ENCODE peak calls at places on chromosomes 6 and 20, in five cellular contexts. V is GM23248, W is cardiac muscle cell, C is hepatocyte, U is prostate gland. K is an unnamed sample.

GRCh38 chr6:134532694-134533624 is 215.0 kb upstream of the SGK1 start:
- DNase-seq in V (no peak), W (no peak), C (no peak), U (no peak), K (no peak)

GRCh38 chr6:143901885-143902708 is 37.8 kb downstream of the ZC2HC1B start:
- DNase-seq in V (peak), W (peak), C (peak), U (no peak), K (no peak)

GRCh38 chr20:8877294-8877693 is 191.6 kb upstream of the PLCB4 start:
- DNase-seq in V (no peak), W (no peak), C (no peak), U (no peak), K (no peak)

GRCh38 chr6:121333196-121333595 is 1.1 kb downstream of the TBC1D32 start:
- DNase-seq in V (peak), W (no peak), C (no peak), U (no peak), K (no peak)

GRCh38 chr6:27062755-27063154 is 184.7 kb upstream of the PRSS16 start:
- DNase-seq in V (no peak), W (no peak), C (no peak), U (no peak), K (no peak)

GRCh38 chr20:8505817-8506216 is 373.8 kb downstream of the PLCB1 start:
- DNase-seq in V (no peak), W (no peak), C (no peak), U (no peak), K (no peak)

GRCh38 chr6:19979059-19979458 is 141.9 kb downstream of the ID4 start:
- DNase-seq in V (peak), W (no peak), C (no peak), U (no peak), K (no peak)

GRCh38 chr20:39910536-39910935 is 778.5 kb downstream of the MAFB start:
- DNase-seq in V (no peak), W (no peak), C (no peak), U (no peak), K (no peak)

GRCh38 chr6:39301606-39302005 is 12.6 kb downstream of the KCNK17 start:
- DNase-seq in V (peak), W (no peak), C (no peak), U (no peak), K (no peak)

GRCh38 chr20:63943808-63944077 is 12.5 kb downstream of the UCKL1 start:
- DNase-seq in V (no peak), W (no peak), C (no peak), U (no peak), K (no peak)

GRCh38 chr20:63941282-63942060 is 14.7 kb downstream of the UCKL1 start:
- DNase-seq in V (peak), W (peak), C (no peak), U (no peak), K (peak)

GRCh38 chr20:63942250-63943006 is 13.8 kb downstream of the UCKL1 start:
- DNase-seq in V (peak), W (peak), C (no peak), U (no peak), K (no peak)

GRCh38 chr20:63944078-63944941 is 11.9 kb downstream of the UCKL1 start:
- DNase-seq in V (no peak), W (no peak), C (no peak), U (no peak), K (peak)

GRCh38 chr20:63943007-63943807 is 13.0 kb downstream of the UCKL1 start:
- DNase-seq in V (no peak), W (no peak), C (no peak), U (no peak), K (peak)
- H3K27ac ChIP-seq in V (no peak), W (peak), C (no peak), U (peak), K (no peak)

GRCh38 chr6:90610671-90611542 is 24.0 kb upstream of the MAP3K7 start:
- DNase-seq in V (peak), W (peak), C (peak), U (peak), K (peak)
- H3K27ac ChIP-seq in V (no peak), W (no peak), C (peak), U (peak), K (no peak)

DNA sequence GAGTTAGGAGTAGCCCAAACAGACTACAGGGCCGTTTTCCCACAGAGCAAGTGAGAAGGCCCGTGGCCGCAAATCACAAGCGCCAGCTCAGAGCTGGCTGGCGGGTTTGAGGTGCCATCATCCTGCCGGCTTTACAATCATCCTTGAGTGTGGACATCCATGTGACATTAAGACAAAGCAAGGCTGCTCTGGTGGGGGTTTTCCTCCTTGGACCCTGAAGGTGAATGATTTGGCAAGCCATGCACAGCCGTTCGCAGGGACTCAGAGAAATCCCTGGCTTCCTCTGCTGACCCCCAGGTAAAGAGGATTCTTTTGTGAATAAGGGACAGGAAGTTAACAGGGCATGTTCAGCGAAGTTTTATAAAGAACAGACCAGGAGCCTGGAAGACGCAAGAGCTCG is 137.2 kb downstream of the AGPAT4 start:
- DNase-seq in V (no peak), W (no peak), C (no peak), U (no peak), K (no peak)
- H3K27ac ChIP-seq in V (no peak), W (no peak), C (no peak), U (no peak), K (no peak)

GRCh38 chr6:144955392-144955791 is 670.3 kb downstream of the UTRN start:
- DNase-seq in V (no peak), W (no peak), C (no peak), U (no peak), K (no peak)

GRCh38 chr6:144952456-144953240 is 667.5 kb downstream of the UTRN start:
- DNase-seq in V (no peak), W (no peak), C (no peak), U (no peak), K (no peak)

GRCh38 chr6:144951730-144952437 is 666.7 kb downstream of the UTRN start:
- DNase-seq in V (no peak), W (no peak), C (no peak), U (no peak), K (no peak)

GRCh38 chr6:144954241-144954556 is 669.1 kb downstream of the UTRN start:
- DNase-seq in V (no peak), W (no peak), C (no peak), U (no peak), K (no peak)

GRCh38 chr6:144953552-144954240 is 668.6 kb downstream of the UTRN start:
- DNase-seq in V (peak), W (peak), C (no peak), U (no peak), K (no peak)
- H3K27ac ChIP-seq in V (peak), W (no peak), C (no peak), U (no peak), K (no peak)

GRCh38 chr6:3784885-3785744 is 33.6 kb upstream of the PXDC1 start:
- DNase-seq in V (no peak), W (no peak), C (no peak), U (no peak), K (no peak)
- H3K27ac ChIP-seq in V (no peak), W (no peak), C (no peak), U (no peak), K (no peak)

GRCh38 chr6:37867756-37868446 is 48.4 kb downstream of the ZFAND3 start:
- DNase-seq in V (no peak), W (no peak), C (no peak), U (no peak), K (no peak)

GRCh38 chr6:37864250-37864649 is 44.7 kb downstream of the ZFAND3 start:
- DNase-seq in V (no peak), W (no peak), C (no peak), U (no peak), K (no peak)

GRCh38 chr6:37868447-37868825 is 48.9 kb downstream of the ZFAND3 start:
- DNase-seq in V (peak), W (peak), C (no peak), U (no peak), K (no peak)

GRCh38 chr6:37865534-37865933 is 46.0 kb downstream of the ZFAND3 start:
- DNase-seq in V (no peak), W (no peak), C (no peak), U (no peak), K (no peak)

GRCh38 chr6:37866590-37867507 is 47.3 kb downstream of the ZFAND3 start:
- DNase-seq in V (peak), W (no peak), C (no peak), U (no peak), K (no peak)
- H3K27ac ChIP-seq in V (no peak), W (peak), C (no peak), U (no peak), K (no peak)

GRCh38 chr20:36093804-36094145 is 60.8 kb upstream of the EPB41L1 start:
- DNase-seq in V (no peak), W (no peak), C (no peak), U (no peak), K (no peak)
- H3K27ac ChIP-seq in V (no peak), W (no peak), C (peak), U (peak), K (peak)

GRCh38 chr20:58481541-58482021 is 33.6 kb downstream of the APCDD1L start:
- DNase-seq in V (peak), W (peak), C (peak), U (no peak), K (no peak)
- H3K27ac ChIP-seq in V (no peak), W (no peak), C (no peak), U (no peak), K (no peak)

GRCh38 chr20:4870906-4871305 is 130.4 kb downstream of the SLC23A2 start:
- DNase-seq in V (no peak), W (no peak), C (no peak), U (no peak), K (no peak)
- H3K27ac ChIP-seq in V (no peak), W (no peak), C (no peak), U (no peak), K (no peak)

K was measured in pancreas.